ENCODE peak calls at places on chromosomes 11 and 22, in nine cellular contexts. N is activated naive CD4-positive, alpha-beta T cell treated with anti-CD3 and anti-CD28 coated beads, Interleukin-2, amount 10 ng/mL, durations not matched to agents 7 days and 5 days; C is posterior vena cava; U is nephron progenitor cell; Z is RCC 7860; V is activated CD8-positive, alpha-beta memory T cell treated with anti-CD3 and anti-CD28 coated beads, Interleukin-2, amount 50 U/mL, for 4 hours; S is thoracic aorta; L is activated naive CD8-positive, alpha-beta T cell treated with anti-CD3 and anti-CD28 coated beads, Interleukin-2, amount 10 ng/mL, durations not matched to agents 7 days and 5 days; O is KG1. T is an unnamed sample.

GRCh38 chr22:36471341-36471821 is 10.1 kb downstream of the TXN2 start:
- DNase-seq in N (no peak), C (no peak), U (no peak), Z (no peak), V (no peak), S (no peak), L (no peak), O (no peak), T (peak)

GRCh38 chr11:99154277-99154676 is 133.5 kb downstream of the CNTN5 start:
- DNase-seq in N (no peak), C (peak), U (no peak), Z (no peak), V (no peak), S (no peak), L (no peak), O (no peak), T (no peak)

GRCh38 chr11:60561254-60561653 is 46.1 kb downstream of the MS4A13 start:
- DNase-seq in N (no peak), C (no peak), U (no peak), Z (no peak), V (no peak), S (no peak), L (no peak), O (no peak), T (no peak)

GRCh38 chr11:69647761-69648497 is 7.0 kb downstream of the CCND1 start:
- DNase-seq in N (no peak), C (peak), U (no peak), Z (no peak), V (no peak), S (no peak), L (no peak), O (no peak), T (peak)

GRCh38 chr11:18836415-18836814 is 44.8 kb upstream of the PTPN5 start:
- DNase-seq in N (no peak), C (no peak), U (peak), Z (no peak), V (no peak), S (no peak), L (no peak), O (no peak), T (no peak)

GRCh38 chr11:70568504-70569172 is 170.3 kb downstream of the CTTN start:
- DNase-seq in N (no peak), C (peak), U (peak), Z (no peak), V (peak), S (no peak), L (no peak), O (no peak), T (peak)

GRCh38 chr11:128302425-128303186 is 284.8 kb downstream of the ETS1 start:
- DNase-seq in N (peak), C (no peak), U (no peak), Z (no peak), V (peak), S (no peak), L (no peak), O (peak), T (no peak)

GRCh38 chr22:43390166-43390565 is 21.6 kb upstream of the MPPED1 start:
- DNase-seq in N (peak), C (peak), U (no peak), Z (no peak), V (no peak), S (no peak), L (no peak), O (no peak), T (no peak)

GRCh38 chr11:5973530-5973929 is 5.2 kb upstream of the OR56A5 start:
- DNase-seq in N (no peak), C (no peak), U (no peak), Z (no peak), V (no peak), S (no peak), L (no peak), O (no peak), T (no peak)

GRCh38 chr11:13008625-13009475 is at the start of gene RASSF10:
- DNase-seq in N (peak), C (peak), U (peak), Z (no peak), V (no peak), S (no peak), L (peak), O (no peak), T (peak)

GRCh38 chr22:38244106-38244505 is 28.7 kb downstream of the TMEM184B start:
- DNase-seq in N (no peak), C (no peak), U (no peak), Z (no peak), V (no peak), S (no peak), L (no peak), O (no peak), T (no peak)

T was measured in cardiac fibroblast.